ENCODE peak calls at places on chromosomes 11 and 22, in seven cellular contexts. P is head of caudate nucleus; B is Caki2; N is PC-3; Q is nucleus accumbens; H is GM12865; V is stimulated activated CD4-positive, alpha-beta T cell treated with anti-CD3 and anti-CD28 coated beads, Interleukin-2, amount 100 ng/mL, for 4 hours. L is an unnamed sample.

GRCh38 chr22:49769691-49770315 is 57.9 kb downstream of the BRD1 start:
- DNase-seq in P (no peak), V (no peak), B (no peak), H (no peak), Q (no peak), N (no peak), L (no peak)

GRCh38 chr22:30392661-30393321 is 4.0 kb upstream of the SEC14L2 start:
- DNase-seq in P (no peak), N (no peak), Q (no peak), H (peak), B (peak), V (no peak), L (no peak)

GRCh38 chr11:2466869-2467694 is 22.3 kb downstream of the KCNQ1 start:
- DNase-seq in Q (no peak), V (no peak), B (no peak), N (no peak), P (no peak), H (peak), L (no peak)

GRCh38 chr22:47207846-47208554 is 445.6 kb downstream of the TBC1D22A start:
- DNase-seq in Q (no peak), H (no peak), N (no peak), V (no peak), P (no peak), B (no peak), L (no peak)

GRCh38 chr22:50304528-50305392 is 2.7 kb downstream of the PLXNB2 start:
- DNase-seq in V (no peak), N (peak), Q (peak), P (no peak), B (peak), H (no peak), L (no peak)

GRCh38 chr11:66279092-66279797 is 1.3 kb downstream of the CNIH2 start:
- DNase-seq in N (no peak), H (no peak), B (no peak), V (no peak), Q (peak), P (no peak), L (no peak)

GRCh38 chr11:66840317-66841091 is 2.7 kb upstream of the RCE1 start:
- DNase-seq in V (no peak), Q (no peak), N (no peak), B (no peak), P (no peak), H (no peak), L (no peak)

GRCh38 chr22:46931414-46931813 is 169.0 kb downstream of the TBC1D22A start:
- DNase-seq in N (peak), H (no peak), V (no peak), B (peak), P (no peak), Q (no peak), L (no peak)

GRCh38 chr22:46297151-46297819 is 615 bp downstream of the GTSE1 start:
- DNase-seq in V (no peak), N (peak), B (peak), H (peak), Q (no peak), P (no peak), L (no peak)

GRCh38 chr11:61853698-61854169 is 25.6 kb downstream of the FADS2 start:
- DNase-seq in N (no peak), B (no peak), Q (peak), H (no peak), P (no peak), V (no peak), L (no peak)

GRCh38 chr22:32861330-32861729 is 59.8 kb downstream of the TIMP3 start:
- DNase-seq in Q (no peak), H (no peak), P (no peak), B (no peak), V (no peak), N (no peak), L (no peak)

GRCh38 chr22:17777005-17777716 is 2.9 kb upstream of the BID start:
- DNase-seq in B (no peak), Q (no peak), V (no peak), H (peak), P (no peak), N (no peak), L (no peak)

GRCh38 chr22:37639070-37639760 is at the start of gene SH3BP1:
- DNase-seq in B (no peak), Q (no peak), H (peak), V (peak), N (peak), P (no peak), L (no peak)

GRCh38 chr11:134587345-134587744 is 175.3 kb upstream of the B3GAT1 start:
- DNase-seq in B (no peak), P (no peak), N (no peak), H (no peak), Q (no peak), V (no peak), L (no peak)